ENCODE peak calls at places on chromosomes 5 and 9, in five cellular contexts. C, G, A, I and X are unnamed samples.

GRCh38 chr5:2307631-2308030 is 424.9 kb upstream of the IRX4 start:
- DNase-seq in A (no peak), G (no peak), C (no peak), I (no peak), X (no peak)

GRCh38 chr5:14199902-14200301 is 56.8 kb downstream of the TRIO start:
- DNase-seq in A (no peak), G (no peak), I (no peak), C (no peak), X (no peak)

GRCh38 chr9:36632892-36633291 is 60.2 kb downstream of the MELK start:
- DNase-seq in G (peak; percentile 30), I (no peak), A (peak; percentile 51), C (peak; percentile 67), X (peak; percentile 16)

GRCh38 chr5:143976055-143976454 is 164.1 kb downstream of the HMHB1 start:
- DNase-seq in C (no peak), I (no peak), A (no peak), G (no peak), X (no peak)

GRCh38 chr5:78483809-78484521 is 123.5 kb downstream of the SCAMP1 start:
- DNase-seq in A (peak; percentile 80), C (peak; percentile 16), G (no peak), I (no peak), X (no peak)

GRCh38 chr5:31291323-31291854 is 97.9 kb downstream of the CDH6 start:
- DNase-seq in I (no peak), C (peak; percentile 14), G (no peak), A (no peak), X (peak; percentile 14)

GRCh38 chr9:19127881-19128719 is 808 bp upstream of the PLIN2 start:
- DNase-seq in G (no peak), C (peak; percentile 61), A (peak; percentile 59), I (peak; percentile 5), X (no peak)

GRCh38 chr9:35728041-35728971 is 3.7 kb downstream of the TLN1 start:
- DNase-seq in I (peak; percentile 17), C (peak; percentile 71), A (peak; percentile 71), G (no peak), X (no peak)

GRCh38 chr5:158837908-158838307 is 261.8 kb downstream of the EBF1 start:
- DNase-seq in G (no peak), A (no peak), I (no peak), C (no peak), X (no peak)

GRCh38 chr5:92838253-92838652 is 742.8 kb downstream of the NR2F1-AS1 start:
- DNase-seq in I (no peak), C (no peak), G (no peak), A (no peak), X (no peak)

GRCh38 chr9:124754289-124754688 is 16.8 kb downstream of the NR6A1 start:
- DNase-seq in I (no peak), A (peak; percentile 33), G (no peak), C (peak; percentile 53), X (no peak)

GRCh38 chr5:23318960-23319359 is 188.4 kb upstream of the PRDM9 start:
- DNase-seq in C (no peak), G (no peak), I (no peak), A (no peak), X (no peak)